ENCODE peak calls at places on chromosomes 7 and 10, in eight cellular contexts. One of them, this sample, is unnamed.

GRCh38 chr10:95350212-95350829 is 59.5 kb upstream of the PDLIM1 start:
- DNase-seq in renal cortical epithelial cell: peak
- DNase-seq in iris pigment epithelial cell: peak
- DNase-seq in lower leg skin: no peak
- DNase-seq in fibroblast of mammary gland: peak
- DNase-seq in ureter: no peak
- DNase-seq in EL: no peak
- DNase-seq in psoas muscle: no peak
- DNase-seq in this sample: no peak

GRCh38 chr7:116384936-116385635 is 114.5 kb upstream of the CAV2 start:
- DNase-seq in EL: no peak
- DNase-seq in renal cortical epithelial cell: peak
- DNase-seq in fibroblast of mammary gland: peak
- DNase-seq in ureter: no peak
- DNase-seq in iris pigment epithelial cell: no peak
- DNase-seq in psoas muscle: no peak
- DNase-seq in lower leg skin: no peak
- DNase-seq in this sample: no peak

GRCh38 chr7:102272075-102272916 is 14.4 kb upstream of the SH2B2 start:
- DNase-seq in EL: peak
- DNase-seq in iris pigment epithelial cell: peak
- DNase-seq in psoas muscle: peak
- DNase-seq in renal cortical epithelial cell: peak
- DNase-seq in lower leg skin: peak
- DNase-seq in ureter: peak
- DNase-seq in fibroblast of mammary gland: peak
- DNase-seq in this sample: peak

GRCh38 chr7:100435401-100436304 is 644 bp downstream of the PPP1R35 start:
- DNase-seq in ureter: peak
- DNase-seq in iris pigment epithelial cell: peak
- DNase-seq in EL: peak
- DNase-seq in fibroblast of mammary gland: no peak
- DNase-seq in psoas muscle: peak
- DNase-seq in lower leg skin: peak
- DNase-seq in renal cortical epithelial cell: no peak
- DNase-seq in this sample: no peak

GRCh38 chr10:13787015-13787421 is 200.3 kb downstream of the PRPF18 start:
- DNase-seq in EL: no peak
- DNase-seq in ureter: no peak
- DNase-seq in renal cortical epithelial cell: peak
- DNase-seq in iris pigment epithelial cell: peak
- DNase-seq in lower leg skin: peak
- DNase-seq in fibroblast of mammary gland: no peak
- DNase-seq in psoas muscle: no peak
- DNase-seq in this sample: peak

GRCh38 chr7:117227091-117227490 is 95.8 kb downstream of the WNT2 start:
- DNase-seq in ureter: no peak
- DNase-seq in iris pigment epithelial cell: peak
- DNase-seq in lower leg skin: no peak
- DNase-seq in fibroblast of mammary gland: no peak
- DNase-seq in psoas muscle: no peak
- DNase-seq in renal cortical epithelial cell: no peak
- DNase-seq in EL: no peak
- DNase-seq in this sample: no peak

GRCh38 chr10:5898163-5898562 is 8.1 kb downstream of the FBH1 start:
- DNase-seq in psoas muscle: no peak
- DNase-seq in renal cortical epithelial cell: no peak
- DNase-seq in fibroblast of mammary gland: no peak
- DNase-seq in EL: no peak
- DNase-seq in ureter: no peak
- DNase-seq in iris pigment epithelial cell: no peak
- DNase-seq in lower leg skin: no peak
- DNase-seq in this sample: no peak

GRCh38 chr10:43700306-43700705 is 51.6 kb upstream of the ZNF32 start:
- DNase-seq in iris pigment epithelial cell: no peak
- DNase-seq in EL: peak
- DNase-seq in renal cortical epithelial cell: no peak
- DNase-seq in lower leg skin: no peak
- DNase-seq in psoas muscle: no peak
- DNase-seq in fibroblast of mammary gland: no peak
- DNase-seq in ureter: no peak
- DNase-seq in this sample: no peak

GRCh38 chr7:143965280-143965679 is 10.6 kb downstream of the OR2F1 start:
- DNase-seq in EL: no peak
- DNase-seq in lower leg skin: no peak
- DNase-seq in renal cortical epithelial cell: no peak
- DNase-seq in psoas muscle: no peak
- DNase-seq in fibroblast of mammary gland: no peak
- DNase-seq in iris pigment epithelial cell: peak
- DNase-seq in ureter: no peak
- DNase-seq in this sample: peak

GRCh38 chr7:107090452-107090851 is 45.9 kb downstream of the PRKAR2B start:
- DNase-seq in fibroblast of mammary gland: no peak
- DNase-seq in renal cortical epithelial cell: no peak
- DNase-seq in lower leg skin: no peak
- DNase-seq in EL: no peak
- DNase-seq in ureter: no peak
- DNase-seq in iris pigment epithelial cell: no peak
- DNase-seq in psoas muscle: no peak
- DNase-seq in this sample: no peak

GRCh38 chr7:76375251-76375650 is 16.5 kb upstream of the YWHAG start:
- DNase-seq in lower leg skin: no peak
- DNase-seq in iris pigment epithelial cell: no peak
- DNase-seq in psoas muscle: no peak
- DNase-seq in EL: no peak
- DNase-seq in ureter: no peak
- DNase-seq in fibroblast of mammary gland: no peak
- DNase-seq in renal cortical epithelial cell: no peak
- DNase-seq in this sample: no peak

GRCh38 chr10:25015927-25016348 is at the start of gene ENKUR:
- DNase-seq in EL: peak
- DNase-seq in lower leg skin: peak
- DNase-seq in iris pigment epithelial cell: peak
- DNase-seq in renal cortical epithelial cell: peak
- DNase-seq in psoas muscle: peak
- DNase-seq in fibroblast of mammary gland: peak
- DNase-seq in ureter: peak
- DNase-seq in this sample: peak

GRCh38 chr10:52967806-52968795 is 195.5 kb upstream of the MBL2 start:
- DNase-seq in lower leg skin: no peak
- DNase-seq in EL: no peak
- DNase-seq in fibroblast of mammary gland: no peak
- DNase-seq in renal cortical epithelial cell: no peak
- DNase-seq in psoas muscle: no peak
- DNase-seq in iris pigment epithelial cell: no peak
- DNase-seq in ureter: no peak
- DNase-seq in this sample: no peak